ENCODE peak calls at places on chromosomes 4 and X, in four cellular contexts. E, O, X and R are unnamed samples.

GRCh38 chr4:22515145-22515887 is 550 bp downstream of the ADGRA3 start:
- DNase-seq in X (peak), O (peak), E (peak), R (peak)

GRCh38 chrX:18424482-18425198 is 768 bp upstream of the CDKL5 start:
- DNase-seq in E (peak), O (peak), X (peak), R (no peak)

GRCh38 chrX:2325076-2325784 is 175.5 kb downstream of the DHRSX start:
- DNase-seq in X (peak), E (peak), O (peak), R (peak)

GRCh38 chr4:75880278-75880677 is 22.0 kb downstream of the PPEF2 start:
- DNase-seq in O (no peak), E (no peak), X (no peak), R (no peak)

GRCh38 chr4:162952232-162952631 is 214.5 kb downstream of the NAF1 start:
- DNase-seq in O (no peak), E (no peak), X (no peak), R (no peak)

GRCh38 chrX:72247206-72247944 is 8.5 kb upstream of the ERCC6L start:
- DNase-seq in X (peak), O (peak), E (peak), R (peak)

GRCh38 chr4:136750898-136751297 is 781.4 kb downstream of the PCDH18 start:
- DNase-seq in X (no peak), O (peak), E (no peak), R (no peak)

GRCh38 chr4:105666693-105667092 is 41.8 kb downstream of the INTS12 start:
- DNase-seq in X (no peak), O (peak), E (no peak), R (no peak)

GRCh38 chr4:152348670-152349069 is 187.2 kb downstream of the FBXW7 start:
- DNase-seq in X (no peak), O (no peak), E (no peak), R (no peak)

GRCh38 chr4:106444557-106444956 is 76.0 kb upstream of the GIMD1 start:
- DNase-seq in E (no peak), X (no peak), O (no peak), R (no peak)

GRCh38 chr4:7392438-7393374 is 42.0 kb downstream of the PSAPL1 start:
- DNase-seq in O (peak), X (peak), E (no peak), R (no peak)